ENCODE peak calls at places on chromosomes 5 and 9, in four cellular contexts. I, A, X and C are unnamed samples.

GRCh38 chr5:88659529-88660325 is 223.3 kb downstream of the MEF2C start:
- DNase-seq in I (peak), A (no peak), X (no peak), C (peak)

GRCh38 chr5:104015765-104016164 is 453.2 kb upstream of the NUDT12 start:
- DNase-seq in I (no peak), A (no peak), X (no peak), C (no peak)

GRCh38 chr9:114652776-114653555 is 4.6 kb downstream of the TEX53 start:
- DNase-seq in I (no peak), A (no peak), X (no peak), C (no peak)

GRCh38 chr9:96486351-96487029 is 36.5 kb downstream of the HABP4 start:
- DNase-seq in I (no peak), A (no peak), X (peak), C (peak)

GRCh38 chr5:134430001-134430569 is 18.4 kb upstream of the CDKN2AIPNL start:
- DNase-seq in I (peak), A (no peak), X (no peak), C (no peak)

GRCh38 chr9:38280251-38280800 is 112.2 kb upstream of the ALDH1B1 start:
- DNase-seq in I (no peak), A (no peak), X (no peak), C (no peak)

GRCh38 chr5:123209163-123210013 is 120.3 kb downstream of the PRDM6 start:
- DNase-seq in I (no peak), A (no peak), X (no peak), C (no peak)

GRCh38 chr9:108517591-108518365 is 338.0 kb downstream of the ACTL7B start:
- DNase-seq in I (no peak), A (no peak), X (no peak), C (no peak)

GRCh38 chr5:111143910-111144309 is 51.8 kb downstream of the WDR36 start:
- DNase-seq in I (no peak), A (no peak), X (peak), C (peak)

GRCh38 chr9:131963087-131963715 is 116.5 kb downstream of the MED27 start:
- DNase-seq in I (no peak), A (no peak), X (no peak), C (no peak)

GRCh38 chr5:176152191-176152932 is 85.9 kb upstream of the SIMC1 start:
- DNase-seq in I (peak), A (no peak), X (no peak), C (no peak)

GRCh38 chr5:127968998-127969397 is 114.6 kb upstream of the SLC12A2 start:
- DNase-seq in I (no peak), A (no peak), X (no peak), C (no peak)

GRCh38 chr5:88786217-88786560 is 96.8 kb downstream of the MEF2C start:
- DNase-seq in I (no peak), A (no peak), X (no peak), C (no peak)

GRCh38 chr5:112381521-112381920 is 37.6 kb downstream of the EPB41L4A start:
- DNase-seq in I (no peak), A (no peak), X (no peak), C (peak)

GRCh38 chr5:67347821-67348220 is 151.2 kb upstream of the CD180 start:
- DNase-seq in I (no peak), A (no peak), X (no peak), C (no peak)

GRCh38 chr5:171494452-171495121 is 75.1 kb downstream of the FGF18 start:
- DNase-seq in I (peak), A (no peak), X (peak), C (peak)

GRCh38 chr5:172571892-172572291 is 69.2 kb upstream of the NEURL1B start:
- DNase-seq in I (no peak), A (no peak), X (no peak), C (no peak)

GRCh38 chr5:52844885-52845284 is 57.2 kb downstream of the ITGA1 start:
- DNase-seq in I (no peak), A (no peak), X (no peak), C (no peak)

GRCh38 chr5:27313549-27313948 is 275.2 kb upstream of the CDH9 start:
- DNase-seq in I (no peak), A (no peak), X (no peak), C (no peak)

GRCh38 chr5:81856948-81857928 is 106.3 kb upstream of the SSBP2 start:
- DNase-seq in I (peak), A (no peak), X (peak), C (peak)

GRCh38 chr5:127430627-127431026 is 86.8 kb upstream of the PRRC1 start:
- DNase-seq in I (no peak), A (no peak), X (no peak), C (no peak)

GRCh38 chr5:135185461-135186075 is 151.5 kb upstream of the PITX1 start:
- DNase-seq in I (peak), A (no peak), X (no peak), C (no peak)

GRCh38 chr9:34443976-34444375 is 14.4 kb downstream of the FAM219A start:
- DNase-seq in I (no peak), A (no peak), X (no peak), C (no peak)

GRCh38 chr5:172867761-172868435 is 33.8 kb downstream of the ERGIC1 start:
- DNase-seq in I (no peak), A (no peak), X (no peak), C (no peak)

GRCh38 chr9:101158361-101158760 is 129.8 kb downstream of the PLPPR1 start:
- DNase-seq in I (no peak), A (no peak), X (no peak), C (no peak)

GRCh38 chr5:123452401-123452800 is 29.2 kb upstream of the CEP120 start:
- DNase-seq in I (no peak), A (no peak), X (no peak), C (no peak)